ENCODE peak calls at places on chromosomes 11 and 22, in five cellular contexts. One of them, this sample, is unnamed.

GRCh38 chr22:36587289-36588154 is 58.6 kb upstream of the EIF3D start:
- DNase-seq in A549: peak; percentile 25
- DNase-seq in dorsolateral prefrontal cortex: peak; percentile 54
- DNase-seq in PC-9: no peak
- DNase-seq in right atrium auricular region: no peak
- DNase-seq in this sample: no peak

GRCh38 chr11:71193431-71193830 is 58.9 kb downstream of the SHANK2 start:
- DNase-seq in PC-9: no peak
- DNase-seq in right atrium auricular region: no peak
- DNase-seq in dorsolateral prefrontal cortex: no peak
- DNase-seq in A549: no peak
- DNase-seq in this sample: no peak

GRCh38 chr22:30262917-30263741 is 3.5 kb downstream of the OSM start:
- DNase-seq in A549: no peak
- DNase-seq in PC-9: no peak
- DNase-seq in dorsolateral prefrontal cortex: peak; percentile 78
- DNase-seq in right atrium auricular region: peak; percentile 70
- DNase-seq in this sample: no peak

GRCh38 chr11:88050247-88050646 is 125.0 kb downstream of the RAB38 start:
- DNase-seq in dorsolateral prefrontal cortex: no peak
- DNase-seq in PC-9: no peak
- DNase-seq in right atrium auricular region: no peak
- DNase-seq in A549: no peak
- DNase-seq in this sample: no peak

GRCh38 chr22:24120029-24120428 is 61.3 kb upstream of the SUSD2 start:
- DNase-seq in right atrium auricular region: no peak
- DNase-seq in A549: no peak
- DNase-seq in PC-9: no peak
- DNase-seq in dorsolateral prefrontal cortex: peak; percentile 65
- DNase-seq in this sample: no peak

GRCh38 chr11:131495417-131495816 is 125.0 kb downstream of the NTM start:
- DNase-seq in dorsolateral prefrontal cortex: peak; percentile 71
- DNase-seq in PC-9: no peak
- DNase-seq in right atrium auricular region: no peak
- DNase-seq in A549: no peak
- DNase-seq in this sample: no peak

GRCh38 chr22:50121202-50121740 is 31.5 kb downstream of the MOV10L1 start:
- DNase-seq in A549: no peak
- DNase-seq in PC-9: no peak
- DNase-seq in right atrium auricular region: no peak
- DNase-seq in dorsolateral prefrontal cortex: no peak
- DNase-seq in this sample: no peak

GRCh38 chr11:93845181-93846092 is 5.0 kb downstream of the VSTM5 start:
- DNase-seq in dorsolateral prefrontal cortex: no peak
- DNase-seq in PC-9: no peak
- DNase-seq in A549: no peak
- DNase-seq in right atrium auricular region: no peak
- DNase-seq in this sample: no peak

GRCh38 chr22:20777420-20778177 is 3.7 kb downstream of the SERPIND1 start:
- DNase-seq in right atrium auricular region: no peak
- DNase-seq in dorsolateral prefrontal cortex: no peak
- DNase-seq in A549: peak; percentile 69
- DNase-seq in PC-9: peak; percentile 98
- DNase-seq in this sample: no peak

GRCh38 chr22:38450234-38450797 is 4.7 kb downstream of the KCNJ4 start:
- DNase-seq in A549: no peak
- DNase-seq in dorsolateral prefrontal cortex: no peak
- DNase-seq in right atrium auricular region: no peak
- DNase-seq in PC-9: no peak
- DNase-seq in this sample: no peak

GRCh38 chr11:8192016-8192895 is 23.4 kb upstream of the RIC3 start:
- DNase-seq in A549: peak; percentile 78
- DNase-seq in right atrium auricular region: no peak
- DNase-seq in PC-9: no peak
- DNase-seq in dorsolateral prefrontal cortex: peak; percentile 86
- DNase-seq in this sample: no peak

GRCh38 chr11:78564037-78564888 is 10.4 kb downstream of the NARS2 start:
- DNase-seq in right atrium auricular region: no peak
- DNase-seq in A549: peak; percentile 28
- DNase-seq in PC-9: peak; percentile 66
- DNase-seq in dorsolateral prefrontal cortex: no peak
- DNase-seq in this sample: no peak

GRCh38 chr11:66844496-66845142 is 1.4 kb downstream of the RCE1 start:
- DNase-seq in PC-9: no peak
- DNase-seq in right atrium auricular region: no peak
- DNase-seq in dorsolateral prefrontal cortex: no peak
- DNase-seq in A549: no peak
- DNase-seq in this sample: no peak

GRCh38 chr11:61756452-61757212 is 4.2 kb downstream of the MYRF start:
- DNase-seq in A549: peak; percentile 94
- DNase-seq in right atrium auricular region: no peak
- DNase-seq in PC-9: peak; percentile 79
- DNase-seq in dorsolateral prefrontal cortex: no peak
- DNase-seq in this sample: no peak

GRCh38 chr22:43555561-43556515 is 144.0 kb downstream of the MPPED1 start:
- DNase-seq in PC-9: no peak
- DNase-seq in A549: no peak
- DNase-seq in dorsolateral prefrontal cortex: no peak
- DNase-seq in right atrium auricular region: peak; percentile 13
- DNase-seq in this sample: no peak

GRCh38 chr11:33801821-33802413 is 27.6 kb upstream of the FBXO3 start:
- DNase-seq in dorsolateral prefrontal cortex: no peak
- DNase-seq in PC-9: no peak
- DNase-seq in A549: no peak
- DNase-seq in right atrium auricular region: no peak
- DNase-seq in this sample: no peak

GRCh38 chr11:19116315-19116970 is 525 bp upstream of the ZDHHC13 start:
- DNase-seq in A549: no peak
- DNase-seq in dorsolateral prefrontal cortex: no peak
- DNase-seq in PC-9: no peak
- DNase-seq in right atrium auricular region: no peak
- DNase-seq in this sample: no peak

GRCh38 chr11:65135633-65136145 is 1.4 kb upstream of the SYVN1 start:
- DNase-seq in right atrium auricular region: no peak
- DNase-seq in PC-9: no peak
- DNase-seq in A549: no peak
- DNase-seq in dorsolateral prefrontal cortex: no peak
- DNase-seq in this sample: no peak

GRCh38 chr11:8354622-8355417 is 91.1 kb upstream of the LMO1 start:
- DNase-seq in right atrium auricular region: no peak
- DNase-seq in dorsolateral prefrontal cortex: peak; percentile 71
- DNase-seq in PC-9: no peak
- DNase-seq in A549: no peak
- DNase-seq in this sample: peak; percentile 14

GRCh38 chr22:47012589-47013365 is 250.3 kb downstream of the TBC1D22A start:
- DNase-seq in A549: no peak
- DNase-seq in dorsolateral prefrontal cortex: no peak
- DNase-seq in right atrium auricular region: no peak
- DNase-seq in PC-9: no peak
- DNase-seq in this sample: no peak

GRCh38 chr11:60831143-60831500 is 10.8 kb upstream of the CCDC86 start:
- DNase-seq in A549: peak; percentile 83
- DNase-seq in right atrium auricular region: peak; percentile 88
- DNase-seq in dorsolateral prefrontal cortex: peak; percentile 92
- DNase-seq in PC-9: peak; percentile 74
- DNase-seq in this sample: no peak

GRCh38 chr22:31086703-31087330 is 5.7 kb downstream of the SMTN start:
- DNase-seq in PC-9: no peak
- DNase-seq in A549: no peak
- DNase-seq in right atrium auricular region: no peak
- DNase-seq in dorsolateral prefrontal cortex: no peak
- DNase-seq in this sample: peak; percentile 51

GRCh38 chr11:12636871-12637410 is 37.3 kb upstream of the TEAD1 start:
- DNase-seq in right atrium auricular region: no peak
- DNase-seq in dorsolateral prefrontal cortex: no peak
- DNase-seq in PC-9: no peak
- DNase-seq in A549: no peak
- DNase-seq in this sample: no peak

GRCh38 chr11:1048375-1049070 is 12.0 kb upstream of the MUC6 start:
- DNase-seq in dorsolateral prefrontal cortex: no peak
- DNase-seq in A549: no peak
- DNase-seq in right atrium auricular region: no peak
- DNase-seq in PC-9: no peak
- DNase-seq in this sample: no peak

GRCh38 chr11:27839226-27839913 is 139.1 kb upstream of the BDNF start:
- DNase-seq in A549: no peak
- DNase-seq in dorsolateral prefrontal cortex: no peak
- DNase-seq in right atrium auricular region: no peak
- DNase-seq in PC-9: no peak
- DNase-seq in this sample: no peak

GRCh38 chr22:38872831-38873248 is 824 bp upstream of the CBX6 start:
- DNase-seq in dorsolateral prefrontal cortex: no peak
- DNase-seq in PC-9: no peak
- DNase-seq in A549: peak; percentile 59
- DNase-seq in right atrium auricular region: peak; percentile 73
- DNase-seq in this sample: no peak

GRCh38 chr11:22597062-22597461 is 28.6 kb downstream of the FANCF start:
- DNase-seq in PC-9: no peak
- DNase-seq in right atrium auricular region: no peak
- DNase-seq in dorsolateral prefrontal cortex: no peak
- DNase-seq in A549: no peak
- DNase-seq in this sample: no peak

GRCh38 chr11:99814738-99815137 is 794.0 kb downstream of the CNTN5 start:
- DNase-seq in right atrium auricular region: no peak
- DNase-seq in A549: no peak
- DNase-seq in dorsolateral prefrontal cortex: no peak
- DNase-seq in PC-9: no peak
- DNase-seq in this sample: no peak

DNA sequence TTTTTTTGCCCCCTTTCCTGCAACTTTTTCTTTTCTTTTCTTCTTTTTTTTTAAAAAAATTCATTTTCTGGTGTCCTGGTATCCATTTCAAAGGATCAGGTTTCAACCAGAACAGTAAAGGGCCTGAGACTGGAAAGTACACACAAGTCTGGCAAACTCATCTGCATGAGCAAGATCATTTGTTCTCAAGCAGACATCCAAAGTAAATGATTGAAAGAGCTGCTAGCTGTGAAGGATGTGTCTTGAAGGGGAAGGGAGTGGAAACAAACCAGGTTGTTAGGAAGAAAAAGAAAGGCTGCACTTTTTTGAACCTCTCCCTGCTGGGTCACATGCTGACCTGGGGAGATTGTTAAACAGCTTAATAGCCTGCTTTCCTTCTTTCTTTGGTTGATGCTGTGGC is 5.3 kb downstream of the YAP1 start:
- DNase-seq in dorsolateral prefrontal cortex: no peak
- DNase-seq in PC-9: no peak
- DNase-seq in right atrium auricular region: no peak
- DNase-seq in A549: peak; percentile 56
- DNase-seq in this sample: no peak
- H3K27ac ChIP-seq in dorsolateral prefrontal cortex: no peak overlapping the region
- H3K27ac ChIP-seq in PC-9: peak overlapping the region; percentile 30
- H3K27ac ChIP-seq in right atrium auricular region: no peak overlapping the region
- H3K27ac ChIP-seq in A549: peak overlapping the region; percentile 99
- H3K27ac ChIP-seq in this sample: peak overlapping the region; percentile 98

GRCh38 chr11:126628450-126628789 is 272.9 kb downstream of the ST3GAL4 start:
- DNase-seq in PC-9: no peak
- DNase-seq in A549: no peak
- DNase-seq in dorsolateral prefrontal cortex: no peak
- DNase-seq in right atrium auricular region: no peak
- DNase-seq in this sample: no peak

GRCh38 chr11:126627376-126627775 is 271.9 kb downstream of the ST3GAL4 start:
- DNase-seq in dorsolateral prefrontal cortex: no peak
- DNase-seq in A549: no peak
- DNase-seq in PC-9: no peak
- DNase-seq in right atrium auricular region: no peak
- DNase-seq in this sample: no peak

GRCh38 chr11:126630488-126630887 is 275.0 kb downstream of the ST3GAL4 start:
- DNase-seq in A549: no peak
- DNase-seq in PC-9: no peak
- DNase-seq in right atrium auricular region: no peak
- DNase-seq in dorsolateral prefrontal cortex: no peak
- DNase-seq in this sample: no peak

GRCh38 chr11:126630893-126631292 is 275.4 kb downstream of the ST3GAL4 start:
- DNase-seq in right atrium auricular region: no peak
- DNase-seq in PC-9: no peak
- DNase-seq in dorsolateral prefrontal cortex: no peak
- DNase-seq in A549: no peak
- DNase-seq in this sample: no peak

DNA sequence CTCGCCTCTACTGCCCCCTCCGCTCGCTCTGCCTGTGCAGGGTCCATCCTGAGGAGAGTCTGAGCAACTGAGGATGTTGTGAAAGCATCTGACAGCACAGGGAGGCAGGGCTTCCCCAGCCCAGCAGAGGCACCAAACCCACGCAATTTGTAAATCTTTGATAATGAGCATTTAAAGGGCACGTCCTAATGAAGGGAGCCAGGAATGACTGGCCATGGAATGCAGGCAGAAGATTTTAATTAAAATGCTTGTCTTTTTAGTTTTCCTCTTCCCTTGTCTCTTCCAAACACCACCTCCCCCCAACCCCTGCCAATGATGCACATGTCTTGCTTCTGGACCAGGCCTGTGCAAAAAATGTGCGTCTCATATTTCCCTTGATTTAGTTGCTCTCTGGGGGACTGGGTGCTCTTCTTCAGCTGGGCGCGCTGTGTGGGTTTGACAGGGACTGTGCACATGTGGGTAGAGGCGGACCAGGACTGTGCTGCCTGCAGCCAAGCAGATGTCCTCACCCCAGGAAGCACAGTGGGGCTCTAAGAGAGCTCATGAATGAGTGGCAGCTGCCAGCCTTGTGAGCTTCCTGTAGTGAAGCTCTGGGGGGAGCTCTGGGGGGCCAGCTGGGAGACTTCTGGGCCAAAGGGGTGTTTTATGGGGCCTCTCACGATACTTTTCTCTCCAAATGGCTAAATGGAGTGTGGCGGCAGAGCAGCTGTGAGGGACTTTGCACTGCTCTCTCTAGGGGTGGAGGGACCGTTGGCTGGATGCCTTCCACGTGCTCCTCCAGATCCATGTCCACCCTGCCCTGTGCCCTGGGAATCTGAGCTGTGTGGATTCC is 273.5 kb downstream of the ST3GAL4 start:
- DNase-seq in right atrium auricular region: no peak
- DNase-seq in PC-9: no peak
- DNase-seq in dorsolateral prefrontal cortex: peak; percentile 78
- DNase-seq in A549: no peak
- DNase-seq in this sample: no peak
- H3K27ac ChIP-seq in right atrium auricular region: no peak overlapping the region
- H3K27ac ChIP-seq in PC-9: no peak overlapping the region
- H3K27ac ChIP-seq in dorsolateral prefrontal cortex: peak overlapping the region; percentile 49
- H3K27ac ChIP-seq in A549: no peak overlapping the region
- H3K27ac ChIP-seq in this sample: no peak overlapping the region

GRCh38 chr11:57515332-57516060 is at the start of gene SLC43A1:
- DNase-seq in right atrium auricular region: peak; percentile 70
- DNase-seq in dorsolateral prefrontal cortex: no peak
- DNase-seq in PC-9: peak; percentile 42
- DNase-seq in A549: peak; percentile 65
- DNase-seq in this sample: no peak
- H3K27ac ChIP-seq in right atrium auricular region: peak within 1 kb of the TSS; percentile 79
- H3K27ac ChIP-seq in dorsolateral prefrontal cortex: peak within 1 kb of the TSS; percentile 54
- H3K27ac ChIP-seq in PC-9: no peak within 1 kb of the TSS
- H3K27ac ChIP-seq in A549: peak within 1 kb of the TSS; percentile 68
- H3K27ac ChIP-seq in this sample: no peak within 1 kb of the TSS

DNA sequence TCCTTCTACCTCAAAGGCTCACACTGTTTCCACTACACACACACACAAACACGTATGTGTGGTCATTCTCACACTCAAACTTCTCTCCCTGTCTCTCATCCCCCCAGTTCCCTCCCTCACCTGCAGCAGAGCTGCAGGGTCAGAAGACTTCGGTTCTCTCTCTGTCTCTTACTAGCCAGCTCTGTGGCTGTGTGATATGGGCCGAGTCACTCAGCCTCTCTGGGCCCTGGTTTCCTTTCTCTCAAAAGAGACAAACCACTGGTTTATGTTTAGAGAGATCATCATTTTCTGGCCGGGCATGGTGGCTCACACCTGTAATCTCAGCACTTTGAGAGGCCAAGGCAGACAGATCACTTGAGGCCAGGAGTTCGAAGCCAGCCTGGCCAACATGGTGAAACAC is 21.1 kb downstream of the TSPAN18 start:
- DNase-seq in PC-9: no peak
- DNase-seq in right atrium auricular region: peak; percentile 50
- DNase-seq in dorsolateral prefrontal cortex: no peak
- DNase-seq in A549: no peak
- DNase-seq in this sample: no peak
- H3K27ac ChIP-seq in PC-9: no peak overlapping the region
- H3K27ac ChIP-seq in right atrium auricular region: peak overlapping the region; percentile 13
- H3K27ac ChIP-seq in dorsolateral prefrontal cortex: no peak overlapping the region
- H3K27ac ChIP-seq in A549: no peak overlapping the region
- H3K27ac ChIP-seq in this sample: no peak overlapping the region

This sample was measured in RWPE2.